ENCODE peak calls at places on chromosomes 6 and 20, in four cellular contexts. G is breast epithelium, F is tibial nerve, Y is K562. Q is an unnamed sample.

GRCh38 chr20:46798430-46798829 is 89.0 kb downstream of the SLC2A10 start:
- DNase-seq in G (no peak), F (no peak), Y (no peak), Q (no peak)

GRCh38 chr6:32096394-32097258 is 12.5 kb downstream of the TNXB start:
- DNase-seq in G (no peak), F (no peak), Y (no peak), Q (no peak)

GRCh38 chr6:137353346-137353745 is 134.2 kb upstream of the IFNGR1 start:
- DNase-seq in G (no peak), F (no peak), Y (no peak), Q (no peak)

GRCh38 chr20:17936791-17937687 is 31.6 kb downstream of the SNX5 start:
- DNase-seq in G (no peak), F (peak; percentile 45), Y (no peak), Q (no peak)

GRCh38 chr6:134826889-134827737 is 122.8 kb downstream of the ALDH8A1 start:
- DNase-seq in G (peak; percentile 78), F (peak; percentile 79), Y (no peak), Q (no peak)

GRCh38 chr6:163415620-163416379 is 1.3 kb downstream of the QKI start:
- DNase-seq in G (no peak), F (peak; percentile 53), Y (peak; percentile 84), Q (peak; percentile 85)

GRCh38 chr6:121382467-121383121 is 48.3 kb upstream of the TBC1D32 start:
- DNase-seq in G (no peak), F (no peak), Y (no peak), Q (no peak)

GRCh38 chr6:45378324-45378926 is 691 bp upstream of the SUPT3H start:
- DNase-seq in G (no peak), F (no peak), Y (no peak), Q (no peak)

GRCh38 chr6:105432797-105433196 is 29.9 kb upstream of the PREP start:
- DNase-seq in G (no peak), F (no peak), Y (no peak), Q (no peak)

GRCh38 chr6:105649192-105649591 is 246.3 kb upstream of the PREP start:
- DNase-seq in G (no peak), F (no peak), Y (no peak), Q (no peak)

GRCh38 chr20:7728373-7728772 is 211.9 kb downstream of the HAO1 start:
- DNase-seq in G (no peak), F (no peak), Y (no peak), Q (peak; percentile 9)

GRCh38 chr6:130927305-130927704 is 100.1 kb downstream of the SMLR1 start:
- DNase-seq in G (no peak), F (no peak), Y (peak; percentile 38), Q (peak; percentile 13)

GRCh38 chr20:64151634-64152530 is 12.4 kb upstream of the MYT1 start:
- DNase-seq in G (no peak), F (no peak), Y (no peak), Q (no peak)

GRCh38 chr6:48087448-48087847 is 23.5 kb downstream of the PTCHD4 start:
- DNase-seq in G (no peak), F (no peak), Y (no peak), Q (peak; percentile 29)

GRCh38 chr6:109580519-109580918 is 97.5 kb upstream of the ZBTB24 start:
- DNase-seq in G (no peak), F (no peak), Y (peak; percentile 6), Q (no peak)

GRCh38 chr6:44183783-44184182 is 25.2 kb downstream of the CAPN11 start:
- DNase-seq in G (no peak), F (no peak), Y (no peak), Q (no peak)

GRCh38 chr20:22667198-22667597 is 82.8 kb upstream of the FOXA2 start:
- DNase-seq in G (no peak), F (no peak), Y (no peak), Q (no peak)

GRCh38 chr6:170159040-170159965 is 131.6 kb downstream of the DLL1 start:
- DNase-seq in G (no peak), F (no peak), Y (no peak), Q (no peak)

GRCh38 chr6:170162011-170162770 is 128.7 kb downstream of the DLL1 start:
- DNase-seq in G (no peak), F (no peak), Y (no peak), Q (peak; percentile 77)

GRCh38 chr6:170160628-170161611 is 130.0 kb downstream of the DLL1 start:
- DNase-seq in G (no peak), F (no peak), Y (no peak), Q (no peak)

GRCh38 chr6:170158296-170159039 is 132.4 kb downstream of the DLL1 start:
- DNase-seq in G (no peak), F (no peak), Y (no peak), Q (no peak)

DNA sequence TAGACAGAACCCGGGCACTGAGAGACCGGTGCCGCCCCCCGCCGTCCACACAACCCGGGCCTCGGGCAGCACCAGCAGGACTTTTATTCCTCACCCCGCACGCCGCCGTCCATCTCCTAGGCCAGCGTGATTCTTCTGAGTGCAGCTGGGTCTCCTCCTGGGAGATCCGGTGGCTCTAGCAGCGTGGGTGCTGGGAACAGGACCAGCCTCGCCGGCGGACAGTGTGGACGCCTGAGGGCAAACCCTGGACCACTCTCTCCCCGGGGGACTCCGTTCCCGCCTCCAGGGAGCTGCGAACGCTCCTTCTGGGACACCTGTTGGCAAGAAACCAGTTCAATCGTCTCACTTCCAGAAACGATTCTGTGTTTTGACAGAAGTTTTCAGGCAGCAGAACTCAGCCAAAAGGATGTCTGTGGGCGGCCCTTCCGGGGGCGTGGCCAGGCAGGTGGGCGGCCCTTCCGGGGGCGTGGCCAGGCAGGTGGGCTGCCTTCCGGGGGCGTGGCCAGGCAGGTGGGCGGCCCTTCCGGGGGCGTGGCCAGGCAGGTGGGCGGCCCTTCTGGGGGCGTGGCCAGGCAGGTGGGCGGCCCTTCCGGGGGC is 130.7 kb downstream of the DLL1 start:
- DNase-seq in G (no peak), F (no peak), Y (no peak), Q (no peak)
- TF ChIP-seq POLR2A in G (no peak), F (no peak), Y (no peak), Q (no peak)

GRCh38 chr6:147707524-147707923 is 199.0 kb downstream of the SAMD5 start:
- DNase-seq in G (no peak), F (no peak), Y (no peak), Q (no peak)
- H3K4me3 ChIP-seq in G (no peak overlapping the region), F (no peak overlapping the region), Y (no peak overlapping the region), Q (no peak overlapping the region)

GRCh38 chr6:6685249-6685667 is 96.7 kb downstream of the LY86 start:
- DNase-seq in G (no peak), F (no peak), Y (no peak), Q (peak; percentile 89)

GRCh38 chr6:6686176-6686575 is 97.7 kb downstream of the LY86 start:
- DNase-seq in G (no peak), F (no peak), Y (no peak), Q (no peak)

GRCh38 chr6:6688283-6688682 is 99.8 kb downstream of the LY86 start:
- DNase-seq in G (no peak), F (no peak), Y (peak; percentile 13), Q (peak; percentile 69)

GRCh38 chr6:6688951-6689350 is 100.4 kb downstream of the LY86 start:
- DNase-seq in G (no peak), F (no peak), Y (peak; percentile 6), Q (no peak)

GRCh38 chr6:6686748-6687601 is 98.5 kb downstream of the LY86 start:
- DNase-seq in G (peak; percentile 95), F (no peak), Y (peak; percentile 100), Q (peak; percentile 98)
- TF ChIP-seq POLR2A in G (no peak), F (no peak), Y (peak; percentile 90), Q (peak; percentile 53)

DNA sequence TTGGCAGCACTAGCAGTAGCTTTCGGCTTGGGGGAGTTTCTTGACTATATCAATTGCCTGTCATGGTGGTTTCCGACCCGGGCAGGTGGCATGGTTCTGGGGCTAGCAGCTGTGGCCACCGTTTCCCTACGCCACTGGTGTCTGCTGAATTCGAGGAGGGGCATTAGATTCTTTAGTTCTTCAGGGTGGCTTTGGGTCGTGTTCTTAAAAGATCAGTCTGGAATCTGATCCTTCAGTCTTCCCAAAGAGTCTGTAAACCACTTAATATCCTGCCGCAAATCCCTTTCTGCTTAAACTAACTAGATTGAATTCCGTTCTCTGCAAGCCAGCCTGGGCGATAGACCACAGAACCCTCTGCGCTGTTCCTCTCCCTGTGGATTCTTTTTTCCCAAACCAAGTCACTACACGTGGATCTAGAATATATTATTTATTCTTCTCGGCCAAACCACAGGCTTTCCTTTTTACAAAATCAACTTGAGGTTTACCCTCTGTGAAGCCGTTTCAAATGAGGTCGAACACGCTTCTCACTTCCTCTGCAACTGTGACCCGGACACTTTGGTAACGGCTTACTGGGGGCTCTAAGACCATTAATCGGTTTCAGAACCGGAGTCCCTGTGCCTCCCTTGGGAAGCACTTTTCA is 55.4 kb upstream of the FOXC1 start:
- DNase-seq in G (no peak), F (no peak), Y (no peak), Q (peak; percentile 83)
- H3K4me3 ChIP-seq in G (peak overlapping the region; percentile 58), F (peak overlapping the region; percentile 44), Y (no peak overlapping the region), Q (peak overlapping the region; percentile 76)

Q was measured in NB4.